ENCODE peak calls at places on chromosome X, in eight cellular contexts. One of them, this sample, is unnamed.

GRCh38 chrX:123749643-123750042 is 16.8 kb upstream of the THOC2 start:
- DNase-seq in NAMALWA: no peak
- DNase-seq in AG04450: no peak
- DNase-seq in SJSA1: no peak
- DNase-seq in effector CD4-positive, alpha-beta T cell: no peak
- DNase-seq in NCI-H1417: no peak
- DNase-seq in Peyer's patch: no peak
- DNase-seq in NCI-H1105 treated with DMSO at 0.1 percent for 48 hours: no peak
- DNase-seq in this sample: no peak

GRCh38 chrX:95885074-95885473 is 799.6 kb upstream of the DIAPH2 start:
- DNase-seq in NAMALWA: no peak
- DNase-seq in AG04450: no peak
- DNase-seq in SJSA1: no peak
- DNase-seq in effector CD4-positive, alpha-beta T cell: no peak
- DNase-seq in NCI-H1417: peak; percentile 18
- DNase-seq in Peyer's patch: no peak
- DNase-seq in NCI-H1105 treated with DMSO at 0.1 percent for 48 hours: no peak
- DNase-seq in this sample: no peak

GRCh38 chrX:86002076-86002896 is 45.1 kb downstream of the CHM start:
- DNase-seq in NAMALWA: no peak
- DNase-seq in AG04450: no peak
- DNase-seq in SJSA1: peak; percentile 67
- DNase-seq in effector CD4-positive, alpha-beta T cell: no peak
- DNase-seq in NCI-H1417: peak; percentile 43
- DNase-seq in Peyer's patch: peak; percentile 49
- DNase-seq in NCI-H1105 treated with DMSO at 0.1 percent for 48 hours: no peak
- DNase-seq in this sample: peak; percentile 3

GRCh38 chrX:132412208-132412607 is 76.6 kb downstream of the MBNL3 start:
- DNase-seq in NAMALWA: no peak
- DNase-seq in AG04450: no peak
- DNase-seq in SJSA1: no peak
- DNase-seq in effector CD4-positive, alpha-beta T cell: no peak
- DNase-seq in NCI-H1417: no peak
- DNase-seq in Peyer's patch: no peak
- DNase-seq in NCI-H1105 treated with DMSO at 0.1 percent for 48 hours: no peak
- DNase-seq in this sample: no peak

GRCh38 chrX:153887385-153887784 is 1.4 kb upstream of the L1CAM start:
- DNase-seq in NAMALWA: no peak
- DNase-seq in AG04450: no peak
- DNase-seq in SJSA1: no peak
- DNase-seq in effector CD4-positive, alpha-beta T cell: no peak
- DNase-seq in NCI-H1417: no peak
- DNase-seq in Peyer's patch: no peak
- DNase-seq in NCI-H1105 treated with DMSO at 0.1 percent for 48 hours: no peak
- DNase-seq in this sample: no peak

GRCh38 chrX:133726211-133726630 is 259.2 kb downstream of the GPC3 start:
- DNase-seq in NAMALWA: no peak
- DNase-seq in AG04450: peak; percentile 21
- DNase-seq in SJSA1: peak; percentile 58
- DNase-seq in effector CD4-positive, alpha-beta T cell: no peak
- DNase-seq in NCI-H1417: peak; percentile 77
- DNase-seq in Peyer's patch: no peak
- DNase-seq in NCI-H1105 treated with DMSO at 0.1 percent for 48 hours: peak; percentile 39
- DNase-seq in this sample: peak; percentile 23

GRCh38 chrX:152573866-152574265 is 63.8 kb upstream of the GABRQ start:
- DNase-seq in NAMALWA: no peak
- DNase-seq in AG04450: no peak
- DNase-seq in SJSA1: no peak
- DNase-seq in effector CD4-positive, alpha-beta T cell: no peak
- DNase-seq in NCI-H1417: no peak
- DNase-seq in Peyer's patch: no peak
- DNase-seq in NCI-H1105 treated with DMSO at 0.1 percent for 48 hours: no peak
- DNase-seq in this sample: no peak

GRCh38 chrX:136742721-136743379 is 37.9 kb downstream of the ARHGEF6 start:
- DNase-seq in NAMALWA: no peak
- DNase-seq in AG04450: no peak
- DNase-seq in SJSA1: no peak
- DNase-seq in effector CD4-positive, alpha-beta T cell: no peak
- DNase-seq in NCI-H1417: peak; percentile 15
- DNase-seq in Peyer's patch: no peak
- DNase-seq in NCI-H1105 treated with DMSO at 0.1 percent for 48 hours: no peak
- DNase-seq in this sample: no peak

GRCh38 chrX:146481735-146482134 is 327.8 kb upstream of the CXorf51B start:
- DNase-seq in NAMALWA: no peak
- DNase-seq in AG04450: no peak
- DNase-seq in SJSA1: no peak
- DNase-seq in effector CD4-positive, alpha-beta T cell: no peak
- DNase-seq in NCI-H1417: no peak
- DNase-seq in Peyer's patch: no peak
- DNase-seq in NCI-H1105 treated with DMSO at 0.1 percent for 48 hours: no peak
- DNase-seq in this sample: no peak

GRCh38 chrX:71996826-71997225 is 86.2 kb downstream of the NHSL2 start:
- DNase-seq in NAMALWA: no peak
- DNase-seq in AG04450: no peak
- DNase-seq in SJSA1: no peak
- DNase-seq in effector CD4-positive, alpha-beta T cell: no peak
- DNase-seq in NCI-H1417: no peak
- DNase-seq in Peyer's patch: no peak
- DNase-seq in NCI-H1105 treated with DMSO at 0.1 percent for 48 hours: no peak
- DNase-seq in this sample: no peak

GRCh38 chrX:106672527-106672926 is 54.0 kb upstream of the RNF128 start:
- DNase-seq in NAMALWA: no peak
- DNase-seq in AG04450: no peak
- DNase-seq in SJSA1: no peak
- DNase-seq in effector CD4-positive, alpha-beta T cell: no peak
- DNase-seq in NCI-H1417: peak; percentile 35
- DNase-seq in Peyer's patch: no peak
- DNase-seq in NCI-H1105 treated with DMSO at 0.1 percent for 48 hours: no peak
- DNase-seq in this sample: no peak

GRCh38 chrX:46607916-46608315 is 34.4 kb downstream of the CHST7 start:
- DNase-seq in NAMALWA: no peak
- DNase-seq in AG04450: no peak
- DNase-seq in SJSA1: no peak
- DNase-seq in effector CD4-positive, alpha-beta T cell: no peak
- DNase-seq in NCI-H1417: no peak
- DNase-seq in Peyer's patch: no peak
- DNase-seq in NCI-H1105 treated with DMSO at 0.1 percent for 48 hours: no peak
- DNase-seq in this sample: no peak

GRCh38 chrX:150715180-150715579 is 22.0 kb downstream of the MTMR1 start:
- DNase-seq in NAMALWA: no peak
- DNase-seq in AG04450: no peak
- DNase-seq in SJSA1: no peak
- DNase-seq in effector CD4-positive, alpha-beta T cell: no peak
- DNase-seq in NCI-H1417: no peak
- DNase-seq in Peyer's patch: no peak
- DNase-seq in NCI-H1105 treated with DMSO at 0.1 percent for 48 hours: no peak
- DNase-seq in this sample: no peak

GRCh38 chrX:72609313-72609712 is 36.7 kb upstream of the HDAC8 start:
- DNase-seq in NAMALWA: peak; percentile 12
- DNase-seq in AG04450: no peak
- DNase-seq in SJSA1: no peak
- DNase-seq in effector CD4-positive, alpha-beta T cell: no peak
- DNase-seq in NCI-H1417: peak; percentile 4
- DNase-seq in Peyer's patch: no peak
- DNase-seq in NCI-H1105 treated with DMSO at 0.1 percent for 48 hours: no peak
- DNase-seq in this sample: no peak

GRCh38 chrX:3962511-3963350 is 249.3 kb upstream of the PRKX start:
- DNase-seq in NAMALWA: peak; percentile 19
- DNase-seq in AG04450: no peak
- DNase-seq in SJSA1: no peak
- DNase-seq in effector CD4-positive, alpha-beta T cell: no peak
- DNase-seq in NCI-H1417: peak; percentile 90
- DNase-seq in Peyer's patch: no peak
- DNase-seq in NCI-H1105 treated with DMSO at 0.1 percent for 48 hours: peak; percentile 44
- DNase-seq in this sample: no peak

GRCh38 chrX:116009871-116010710 is 160.5 kb upstream of the AGTR2 start:
- DNase-seq in NAMALWA: peak; percentile 83
- DNase-seq in AG04450: no peak
- DNase-seq in SJSA1: no peak
- DNase-seq in effector CD4-positive, alpha-beta T cell: no peak
- DNase-seq in NCI-H1417: peak; percentile 34
- DNase-seq in Peyer's patch: no peak
- DNase-seq in NCI-H1105 treated with DMSO at 0.1 percent for 48 hours: peak; percentile 9
- DNase-seq in this sample: no peak

GRCh38 chrX:78105944-78106650 is 2.0 kb downstream of the PGK1 start:
- DNase-seq in NAMALWA: peak; percentile 4
- DNase-seq in AG04450: no peak
- DNase-seq in SJSA1: no peak
- DNase-seq in effector CD4-positive, alpha-beta T cell: no peak
- DNase-seq in NCI-H1417: no peak
- DNase-seq in Peyer's patch: no peak
- DNase-seq in NCI-H1105 treated with DMSO at 0.1 percent for 48 hours: no peak
- DNase-seq in this sample: no peak

GRCh38 chrX:24245201-24245600 is 68.7 kb downstream of the SUPT20HL2 start:
- DNase-seq in NAMALWA: no peak
- DNase-seq in AG04450: no peak
- DNase-seq in SJSA1: no peak
- DNase-seq in effector CD4-positive, alpha-beta T cell: no peak
- DNase-seq in NCI-H1417: no peak
- DNase-seq in Peyer's patch: no peak
- DNase-seq in NCI-H1105 treated with DMSO at 0.1 percent for 48 hours: no peak
- DNase-seq in this sample: no peak

GRCh38 chrX:106608016-106608415 is 3.8 kb upstream of the RADX start:
- DNase-seq in NAMALWA: no peak
- DNase-seq in AG04450: no peak
- DNase-seq in SJSA1: no peak
- DNase-seq in effector CD4-positive, alpha-beta T cell: no peak
- DNase-seq in NCI-H1417: peak; percentile 94
- DNase-seq in Peyer's patch: no peak
- DNase-seq in NCI-H1105 treated with DMSO at 0.1 percent for 48 hours: peak; percentile 76
- DNase-seq in this sample: no peak

GRCh38 chrX:134240209-134240608 is 3.2 kb downstream of the CCDC160 start:
- DNase-seq in NAMALWA: no peak
- DNase-seq in AG04450: no peak
- DNase-seq in SJSA1: no peak
- DNase-seq in effector CD4-positive, alpha-beta T cell: no peak
- DNase-seq in NCI-H1417: peak; percentile 26
- DNase-seq in Peyer's patch: no peak
- DNase-seq in NCI-H1105 treated with DMSO at 0.1 percent for 48 hours: no peak
- DNase-seq in this sample: no peak

GRCh38 chrX:1589356-1590130 is 1.9 kb upstream of the AKAP17A start:
- DNase-seq in NAMALWA: peak; percentile 20
- DNase-seq in AG04450: no peak
- DNase-seq in SJSA1: no peak
- DNase-seq in effector CD4-positive, alpha-beta T cell: no peak
- DNase-seq in NCI-H1417: no peak
- DNase-seq in Peyer's patch: no peak
- DNase-seq in NCI-H1105 treated with DMSO at 0.1 percent for 48 hours: no peak
- DNase-seq in this sample: no peak

GRCh38 chrX:153873282-153874090 is 12.5 kb downstream of the L1CAM start:
- DNase-seq in NAMALWA: no peak
- DNase-seq in AG04450: no peak
- DNase-seq in SJSA1: no peak
- DNase-seq in effector CD4-positive, alpha-beta T cell: no peak
- DNase-seq in NCI-H1417: peak; percentile 48
- DNase-seq in Peyer's patch: no peak
- DNase-seq in NCI-H1105 treated with DMSO at 0.1 percent for 48 hours: no peak
- DNase-seq in this sample: no peak

GRCh38 chrX:147376601-147377387 is 534.9 kb upstream of the FMR1 start:
- DNase-seq in NAMALWA: no peak
- DNase-seq in AG04450: no peak
- DNase-seq in SJSA1: no peak
- DNase-seq in effector CD4-positive, alpha-beta T cell: no peak
- DNase-seq in NCI-H1417: peak; percentile 62
- DNase-seq in Peyer's patch: no peak
- DNase-seq in NCI-H1105 treated with DMSO at 0.1 percent for 48 hours: peak; percentile 91
- DNase-seq in this sample: no peak

GRCh38 chrX:122866527-122866926 is 317.6 kb upstream of the GRIA3 start:
- DNase-seq in NAMALWA: no peak
- DNase-seq in AG04450: no peak
- DNase-seq in SJSA1: no peak
- DNase-seq in effector CD4-positive, alpha-beta T cell: no peak
- DNase-seq in NCI-H1417: no peak
- DNase-seq in Peyer's patch: no peak
- DNase-seq in NCI-H1105 treated with DMSO at 0.1 percent for 48 hours: no peak
- DNase-seq in this sample: no peak

This sample was measured in COR-L47.